ENCODE peak calls at places on chromosomes 7 and 10, in five cellular contexts. U is astrocyte of the spinal cord; I is stimulated activated naive CD8-positive, alpha-beta T cell treated with anti-CD3 and anti-CD28 coated beads, Interleukin-15, amount 100 ng/mL, for 72 hours; H is ELF-1; O is fibroblast of mammary gland. K is an unnamed sample.

GRCh38 chr10:72738476-72738875 is 46.5 kb downstream of the MCU start:
- DNase-seq in I (no peak), U (no peak), H (no peak), O (no peak), K (no peak)

GRCh38 chr7:38232475-38233366 is 40.7 kb downstream of the TARP start:
- DNase-seq in I (peak; percentile 90), O (peak; percentile 11), H (peak; percentile 10), U (peak; percentile 72), K (peak; percentile 37)

GRCh38 chr7:121945066-121945848 is 72.3 kb downstream of the PTPRZ1 start:
- DNase-seq in U (no peak), O (no peak), H (no peak), I (no peak), K (no peak)

GRCh38 chr7:37109853-37110252 is 338.8 kb downstream of the ELMO1 start:
- DNase-seq in O (no peak), I (no peak), U (no peak), H (no peak), K (no peak)

GRCh38 chr10:73774637-73775036 is 7.2 kb upstream of the CHCHD1 start:
- DNase-seq in O (peak; percentile 56), U (no peak), H (no peak), I (no peak), K (peak; percentile 38)

GRCh38 chr7:5776894-5777645 is 4.4 kb downstream of the RNF216 start:
- DNase-seq in U (no peak), H (no peak), I (no peak), O (no peak), K (no peak)

GRCh38 chr7:75931676-75932075 is 16.7 kb downstream of the POR start:
- DNase-seq in O (peak; percentile 35), H (no peak), U (no peak), I (no peak), K (peak; percentile 61)

GRCh38 chr7:127996253-127997071 is 34.8 kb downstream of the LRRC4 start:
- DNase-seq in O (no peak), I (no peak), H (no peak), U (no peak), K (no peak)

GRCh38 chr7:127650842-127651555 is 995 bp upstream of the SND1 start:
- DNase-seq in H (peak; percentile 83), O (peak; percentile 39), I (peak; percentile 20), U (no peak), K (peak; percentile 68)

GRCh38 chr7:65477326-65477725 is 103.7 kb downstream of the ZNF92 start:
- DNase-seq in I (no peak), H (peak; percentile 70), U (no peak), O (peak; percentile 5), K (no peak)

GRCh38 chr7:122457969-122458368 is 153.4 kb upstream of the FEZF1 start:
- DNase-seq in U (no peak), I (no peak), O (no peak), H (no peak), K (no peak)

GRCh38 chr10:46282460-46283216 is 4.2 kb upstream of the ANTXRL start:
- DNase-seq in U (peak; percentile 61), I (peak; percentile 68), H (peak; percentile 69), O (peak; percentile 40), K (peak; percentile 51)

GRCh38 chr10:4183761-4184261 is 398.8 kb upstream of the KLF6 start:
- DNase-seq in H (no peak), O (peak; percentile 81), U (peak; percentile 56), I (no peak), K (peak; percentile 58)

GRCh38 chr7:87144173-87144657 is 8.0 kb upstream of the DMTF1 start:
- DNase-seq in U (no peak), O (no peak), I (no peak), H (no peak), K (no peak)

GRCh38 chr7:8260871-8261707 is 878 bp downstream of the ICA1 start:
- DNase-seq in H (peak; percentile 21), U (no peak), O (no peak), I (peak; percentile 20), K (peak; percentile 12)

GRCh38 chr7:20440472-20441105 is 109.9 kb downstream of the ITGB8 start:
- DNase-seq in U (peak; percentile 36), I (no peak), O (peak; percentile 58), H (peak; percentile 58), K (peak; percentile 51)

GRCh38 chr7:133504825-133505224 is 251.9 kb downstream of the EXOC4 start:
- DNase-seq in O (peak; percentile 23), I (no peak), H (no peak), U (peak; percentile 48), K (peak; percentile 14)

GRCh38 chr7:4734587-4735365 is 40.6 kb upstream of the AP5Z1 start:
- DNase-seq in I (no peak), H (no peak), U (no peak), O (no peak), K (no peak)

GRCh38 chr10:22372922-22373321 is 27.6 kb downstream of the SPAG6 start:
- DNase-seq in U (no peak), O (peak; percentile 36), I (no peak), H (no peak), K (peak; percentile 2)

GRCh38 chr7:127021019-127021738 is 231.6 kb downstream of the GRM8 start:
- DNase-seq in I (no peak), U (no peak), O (no peak), H (no peak), K (no peak)

GRCh38 chr10:122992031-122992585 is 11.9 kb downstream of the PSTK start:
- DNase-seq in H (no peak), O (no peak), U (no peak), I (no peak), K (no peak)

GRCh38 chr7:2937701-2938513 is 93.8 kb upstream of the GNA12 start:
- DNase-seq in I (no peak), H (no peak), U (no peak), O (no peak), K (no peak)

GRCh38 chr7:157579425-157579824 is 242.6 kb downstream of the DNAJB6 start:
- DNase-seq in O (no peak), I (no peak), U (no peak), H (no peak), K (no peak)

GRCh38 chr10:83753490-83753889 is 385.8 kb upstream of the GHITM start:
- DNase-seq in U (no peak), O (no peak), H (no peak), I (no peak), K (no peak)

GRCh38 chr10:131787961-131788360 is 112.8 kb upstream of the PPP2R2D start:
- DNase-seq in H (no peak), O (no peak), I (no peak), U (no peak), K (no peak)

GRCh38 chr7:37045786-37046185 is 321.5 kb upstream of the AOAH start:
- DNase-seq in O (no peak), U (no peak), H (no peak), I (no peak), K (no peak)

GRCh38 chr10:113037222-113037621 is 87.2 kb downstream of the TCF7L2 start:
- DNase-seq in H (no peak), I (no peak), O (no peak), U (no peak), K (peak; percentile 24)

GRCh38 chr10:17756557-17757208 is 4.7 kb downstream of the TMEM236 start:
- DNase-seq in U (no peak), I (no peak), H (no peak), O (peak; percentile 27), K (peak; percentile 52)

GRCh38 chr10:111233439-111233838 is 156.6 kb downstream of the ADRA2A start:
- DNase-seq in O (peak; percentile 4), U (no peak), H (no peak), I (no peak), K (no peak)

GRCh38 chr10:72274730-72275350 is 1.1 kb downstream of the DDIT4 start:
- DNase-seq in I (peak; percentile 81), H (peak; percentile 77), O (peak; percentile 57), U (peak; percentile 76), K (peak; percentile 44)

GRCh38 chr10:74825371-74826141 is 844 bp upstream of the KAT6B start:
- DNase-seq in U (no peak), O (no peak), H (peak; percentile 71), I (no peak), K (no peak)